ENCODE peak calls at places on chromosomes 2 and 18, in five cellular contexts. H is NCI-H345; O is HepG2; Y is activated T-helper 1 cell treated with anti-CD3 and anti-CD28 coated beads, Interleukin-2, amount 50 U/mL, for 16 hours; R is kidney epithelial cell. L is an unnamed sample.

GRCh38 chr18:79938196-79938595 is 13.3 kb downstream of the SLC66A2 start:
- DNase-seq in Y (no peak), R (no peak), H (no peak), O (no peak), L (no peak)

GRCh38 chr2:8628870-8629209 is 53.0 kb upstream of the ID2 start:
- DNase-seq in R (no peak), Y (no peak), H (no peak), O (no peak), L (no peak)

GRCh38 chr2:208097801-208098200 is 26.5 kb downstream of the CRYGD start:
- DNase-seq in H (no peak), O (no peak), Y (no peak), R (no peak), L (no peak)

GRCh38 chr2:45173513-45173912 is 164.3 kb upstream of the SIX2 start:
- DNase-seq in O (no peak), H (no peak), Y (no peak), R (peak; percentile 92), L (peak; percentile 86)

GRCh38 chr18:74299746-74300145 is 8.0 kb upstream of the CYB5A start:
- DNase-seq in Y (no peak), R (no peak), O (peak; percentile 36), H (no peak), L (no peak)

GRCh38 chr2:238022594-238023157 is 38.1 kb upstream of the SCLY start:
- DNase-seq in R (no peak), H (no peak), O (no peak), Y (no peak), L (no peak)

GRCh38 chr2:239148495-239149200 is 252.2 kb downstream of the HDAC4 start:
- DNase-seq in H (no peak), Y (no peak), O (no peak), R (no peak), L (no peak)

GRCh38 chr18:9918016-9918680 is 4.3 kb downstream of the VAPA start:
- DNase-seq in Y (no peak), R (peak; percentile 38), O (peak; percentile 56), H (no peak), L (no peak)

GRCh38 chr2:18074476-18074875 is 196.0 kb downstream of the KCNS3 start:
- DNase-seq in Y (no peak), H (no peak), O (no peak), R (no peak), L (no peak)

GRCh38 chr18:25873833-25874232 is 216.6 kb downstream of the SS18 start:
- DNase-seq in O (no peak), R (no peak), Y (no peak), H (no peak), L (no peak)

GRCh38 chr2:203492965-203493364 is 42.1 kb downstream of the RAPH1 start:
- DNase-seq in H (no peak), O (no peak), R (no peak), Y (no peak), L (no peak)

GRCh38 chr2:182587831-182588230 is 128.2 kb upstream of the DNAJC10 start:
- DNase-seq in Y (no peak), O (no peak), H (no peak), R (peak; percentile 55), L (peak; percentile 67)

GRCh38 chr2:172811027-172811426 is 75.4 kb downstream of the RAPGEF4 start:
- DNase-seq in O (no peak), Y (no peak), H (no peak), R (no peak), L (no peak)

GRCh38 chr18:71370095-71370494 is 1081.2 kb downstream of the SOCS6 start:
- DNase-seq in H (no peak), R (no peak), O (no peak), Y (no peak), L (no peak)

GRCh38 chr2:118430510-118431187 is 342.4 kb downstream of the INSIG2 start:
- DNase-seq in Y (no peak), O (no peak), R (no peak), H (no peak), L (no peak)

GRCh38 chr18:47832348-47832747 is 98.1 kb downstream of the SMAD2 start:
- DNase-seq in H (no peak), R (no peak), Y (no peak), O (no peak), L (no peak)